ENCODE peak calls at places on chromosomes 5 and 9, in six cellular contexts. U, T, O, V, B and J are unnamed samples.
A peak's percentile ranks its signal among the peaks of the same experiment; 100 is the strongest.

GRCh38 chr5:77991084-77991483 is 214.9 kb upstream of the TBCA start:
- DNase-seq in U (no peak), T (no peak), O (no peak), V (peak; percentile 14), B (no peak), J (peak; percentile 4)

GRCh38 chr9:13388157-13388556 is 108.7 kb upstream of the MPDZ start:
- DNase-seq in U (no peak), T (peak; percentile 78), O (peak; percentile 37), V (no peak), B (no peak), J (no peak)

GRCh38 chr5:139458580-139459407 is 3.7 kb downstream of the ECSCR start:
- DNase-seq in U (no peak), T (no peak), O (no peak), V (peak; percentile 89), B (no peak), J (no peak)

GRCh38 chr5:174091006-174091578 is 45.6 kb downstream of the NSG2 start:
- DNase-seq in U (no peak), T (no peak), O (no peak), V (no peak), B (no peak), J (no peak)

GRCh38 chr5:98109561-98110006 is 663.9 kb upstream of the RGMB start:
- DNase-seq in U (no peak), T (no peak), O (no peak), V (no peak), B (no peak), J (no peak)

GRCh38 chr9:136210276-136210675 is 5.3 kb upstream of the LHX3 start:
- DNase-seq in U (no peak), T (no peak), O (no peak), V (no peak), B (no peak), J (no peak)

GRCh38 chr5:74517700-74518099 is 122.8 kb downstream of the ENC1 start:
- DNase-seq in U (no peak), T (no peak), O (no peak), V (no peak), B (no peak), J (no peak)

GRCh38 chr5:103487253-103487652 is 75.3 kb downstream of the NUDT12 start:
- DNase-seq in U (no peak), T (no peak), O (no peak), V (no peak), B (no peak), J (no peak)

GRCh38 chr5:148791334-148791667 is 35.1 kb upstream of the ADRB2 start:
- DNase-seq in U (no peak), T (no peak), O (no peak), V (peak; percentile 60), B (no peak), J (no peak)

GRCh38 chr5:10452768-10453331 is 11.2 kb downstream of the ROPN1L start:
- DNase-seq in U (peak; percentile 43), T (no peak), O (no peak), V (peak; percentile 90), B (peak; percentile 91), J (peak; percentile 72)

GRCh38 chr5:150637245-150638052 is 3.0 kb upstream of the SYNPO start:
- DNase-seq in U (no peak), T (no peak), O (peak; percentile 26), V (no peak), B (peak; percentile 89), J (no peak)

GRCh38 chr5:93503598-93504067 is 77.4 kb downstream of the NR2F1-AS1 start:
- DNase-seq in U (no peak), T (no peak), O (no peak), V (no peak), B (peak; percentile 44), J (no peak)

GRCh38 chr9:33189331-33189731 is 22.2 kb upstream of the B4GALT1 start:
- DNase-seq in U (no peak), T (no peak), O (no peak), V (no peak), B (no peak), J (no peak)

GRCh38 chr5:98301567-98301966 is 471.9 kb upstream of the RGMB start:
- DNase-seq in U (no peak), T (no peak), O (no peak), V (no peak), B (no peak), J (no peak)

GRCh38 chr9:91089405-91090131 is 272.1 kb downstream of the AUH start:
- DNase-seq in U (no peak), T (no peak), O (no peak), V (peak; percentile 70), B (peak; percentile 59), J (peak; percentile 6)

GRCh38 chr5:143094087-143094511 is 309.4 kb downstream of the NR3C1 start:
- DNase-seq in U (no peak), T (no peak), O (peak; percentile 38), V (no peak), B (no peak), J (no peak)

GRCh38 chr5:56876325-56876724 is 33.1 kb upstream of the SETD9 start:
- DNase-seq in U (no peak), T (no peak), O (no peak), V (peak; percentile 56), B (no peak), J (no peak)

GRCh38 chr9:37293664-37294524 is 128.6 kb upstream of the GRHPR start:
- DNase-seq in U (no peak), T (no peak), O (no peak), V (peak; percentile 87), B (no peak), J (peak; percentile 21)

GRCh38 chr5:32507738-32508434 is 63.3 kb upstream of the ZFR start:
- DNase-seq in U (peak; percentile 64), T (peak; percentile 80), O (no peak), V (no peak), B (no peak), J (no peak)

GRCh38 chr9:119289740-119290139 is 79.5 kb downstream of the BRINP1 start:
- DNase-seq in U (no peak), T (no peak), O (peak; percentile 33), V (peak; percentile 70), B (peak; percentile 53), J (peak; percentile 46)

GRCh38 chr5:79582186-79582585 is 30.1 kb upstream of the TENT2 start:
- DNase-seq in U (no peak), T (no peak), O (no peak), V (no peak), B (no peak), J (no peak)

GRCh38 chr5:96487859-96488258 is 54.8 kb upstream of the PCSK1 start:
- DNase-seq in U (no peak), T (no peak), O (no peak), V (no peak), B (no peak), J (no peak)

GRCh38 chr5:5511904-5512416 is 89.5 kb downstream of the ICE1 start:
- DNase-seq in U (no peak), T (no peak), O (no peak), V (no peak), B (no peak), J (no peak)

GRCh38 chr5:61943718-61944117 is 362.3 kb upstream of the KIF2A start:
- DNase-seq in U (no peak), T (no peak), O (no peak), V (no peak), B (no peak), J (no peak)

GRCh38 chr9:134517069-134517680 is 124.4 kb upstream of the COL5A1 start:
- DNase-seq in U (no peak), T (peak; percentile 83), O (no peak), V (no peak), B (no peak), J (no peak)

GRCh38 chr9:133539434-133539833 is 4.9 kb downstream of the ADAMTSL2 start:
- DNase-seq in U (peak; percentile 41), T (no peak), O (peak; percentile 86), V (no peak), B (no peak), J (no peak)

DNA sequence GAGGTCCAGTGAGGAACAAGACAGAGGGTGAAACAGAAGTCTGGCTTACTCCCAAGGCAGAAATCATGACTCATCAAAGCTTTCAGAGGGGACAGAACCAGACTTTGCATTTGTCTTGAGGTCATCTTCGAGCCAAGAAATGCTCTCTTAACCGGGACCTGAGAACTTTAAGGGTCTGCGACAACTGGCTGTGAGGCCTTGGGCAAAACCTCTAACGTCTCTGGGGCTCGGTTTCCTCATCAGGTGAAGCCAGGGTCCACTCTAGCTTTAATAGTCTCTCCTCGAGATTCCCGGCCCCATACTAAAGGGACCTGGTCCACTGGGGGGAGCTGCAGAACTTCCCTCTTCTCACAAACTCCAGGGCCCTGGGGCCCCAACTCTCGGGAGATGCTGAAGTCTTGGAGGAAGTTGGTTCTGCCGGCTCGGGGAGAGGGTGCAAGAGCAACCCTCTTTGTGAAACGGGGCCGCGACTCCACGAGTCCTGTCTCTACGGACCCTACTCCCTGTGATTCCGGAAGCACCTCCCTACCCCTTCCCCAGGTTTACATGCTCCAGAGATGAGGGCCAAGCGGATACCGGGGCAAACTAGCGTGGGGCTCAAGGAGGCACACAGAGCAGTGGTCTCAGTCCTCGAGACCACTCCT is 2.6 kb downstream of the GLIS3 start:
- DNase-seq in U (peak; percentile 83), T (peak; percentile 95), O (peak; percentile 78), V (peak; percentile 98), B (peak; percentile 92), J (peak; percentile 12)
- TF ChIP-seq POLR2A in U (no peak), T (no peak), O (no peak), V (no peak), B (no peak), J (no peak)

DNA sequence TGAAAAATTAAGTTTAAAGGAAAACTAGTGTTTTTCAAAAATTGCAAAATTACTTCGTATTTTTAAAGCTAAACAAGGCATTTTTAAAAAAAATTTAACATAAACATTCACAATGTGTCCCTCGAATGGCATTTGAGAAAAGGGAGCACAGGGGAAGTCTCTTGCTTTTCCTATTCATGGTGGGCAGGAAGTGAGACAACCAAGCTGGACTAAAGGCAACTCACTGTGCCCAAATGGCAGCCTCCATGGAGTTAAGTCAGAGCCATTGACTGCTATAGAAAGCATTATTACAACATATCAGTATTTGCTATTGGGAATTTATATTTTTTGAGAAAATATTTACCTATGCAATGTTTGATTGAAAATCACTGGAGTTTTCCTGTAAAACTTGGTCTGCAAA is 8.3 kb downstream of the HNRNPH1 start:
- DNase-seq in U (no peak), T (no peak), O (no peak), V (no peak), B (no peak), J (no peak)
- TF ChIP-seq POLR2A in U (no peak), T (no peak), O (no peak), V (no peak), B (no peak), J (no peak)

GRCh38 chr5:119255571-119256356 is 100.1 kb upstream of the TNFAIP8 start:
- DNase-seq in U (no peak), T (no peak), O (no peak), V (peak; percentile 38), B (peak; percentile 32), J (peak; percentile 49)
- TF ChIP-seq POLR2A in U (no peak), T (no peak), O (no peak), V (no peak), B (no peak), J (no peak)

DNA sequence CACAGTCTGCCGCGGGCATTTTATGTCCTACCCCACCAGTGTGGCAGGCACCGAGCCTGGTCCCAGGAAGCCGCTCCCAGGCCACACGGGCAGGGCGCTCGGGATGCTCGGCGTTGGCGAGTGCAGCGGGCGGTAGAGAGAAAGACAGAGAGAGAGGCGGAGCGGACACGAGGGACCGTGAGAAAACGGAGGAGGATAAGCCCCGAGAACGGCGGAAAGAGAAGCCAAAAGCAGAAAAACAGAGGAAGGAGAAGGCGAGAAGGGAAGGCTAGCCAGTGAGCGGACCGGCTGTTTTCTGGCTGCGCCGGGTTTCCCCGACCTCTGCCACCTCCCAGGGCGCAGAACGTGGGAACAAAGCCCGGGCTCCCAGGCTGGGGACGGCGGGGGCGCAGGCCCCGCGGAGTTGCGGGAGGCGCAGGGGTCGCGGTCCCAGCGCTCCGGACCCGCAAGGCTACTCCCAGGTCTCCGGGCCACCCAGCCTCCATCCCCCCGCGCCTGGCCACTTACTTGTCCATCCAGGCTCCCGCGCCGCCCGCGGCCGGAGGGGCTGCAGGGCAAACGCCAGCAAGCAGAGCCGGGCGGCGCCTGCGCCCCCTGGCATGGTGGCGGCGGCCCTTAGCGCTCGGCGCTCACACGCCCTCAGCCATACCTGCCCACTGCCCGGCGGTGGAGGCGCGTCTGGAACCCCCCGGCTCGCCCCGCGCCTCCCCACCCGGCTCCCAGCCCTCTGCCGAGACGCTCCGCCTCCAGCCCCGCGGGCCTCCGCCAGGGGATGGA is at the start of gene ADAM19:
- DNase-seq in U (peak; percentile 43), T (peak; percentile 88), O (peak; percentile 57), V (no peak), B (peak; percentile 39), J (peak; percentile 24)
- TF ChIP-seq POLR2A in U (no peak), T (no peak), O (no peak), V (no peak), B (peak; percentile 54), J (no peak)